ENCODE peak calls at places on chromosome 3, in seven cellular contexts. K is AG08396; J is stimulated activated CD8-positive, alpha-beta memory T cell treated with anti-CD3 and anti-CD28 coated beads, Interleukin-4, amount 100 ng/mL, for 1 hour; X is globus pallidus; Z is stimulated activated CD4-positive, alpha-beta T cell treated with anti-CD3 and anti-CD28 coated beads, Interleukin-1b, Interleukin-23, amount 100 ng/mL, for 24 hours; O is kidney tubule cell; F is anterior cingulate cortex. E is an unnamed sample.
A peak's percentile ranks its signal among the peaks of the same experiment; 100 is the strongest.

GRCh38 chr3:152222327-152222726 is 46.4 kb upstream of the MBNL1 start:
- DNase-seq in X (no peak), J (no peak), Z (no peak), O (no peak), F (no peak), K (peak; percentile 44), E (no peak)

GRCh38 chr3:69266585-69266984 is 119.3 kb downstream of the FRMD4B start:
- DNase-seq in Z (no peak), X (no peak), K (no peak), J (no peak), F (no peak), O (no peak), E (no peak)

GRCh38 chr3:186930639-186931486 is 537 bp downstream of the ST6GAL1 start:
- DNase-seq in O (peak; percentile 82), K (peak; percentile 36), Z (peak; percentile 43), X (no peak), J (peak; percentile 47), F (no peak), E (peak; percentile 52)

GRCh38 chr3:85298032-85298431 is 339.2 kb downstream of the CADM2 start:
- DNase-seq in K (no peak), F (no peak), X (no peak), Z (no peak), O (no peak), J (no peak), E (no peak)

GRCh38 chr3:192778508-192778907 is 51.2 kb upstream of the FGF12 start:
- DNase-seq in X (no peak), F (no peak), J (no peak), K (no peak), O (no peak), Z (no peak), E (no peak)

GRCh38 chr3:186895406-186895805 is 34.9 kb upstream of the ST6GAL1 start:
- DNase-seq in J (no peak), K (no peak), F (no peak), O (no peak), X (no peak), Z (no peak), E (no peak)

GRCh38 chr3:3636815-3637214 is 162.4 kb upstream of the LRRN1 start:
- DNase-seq in O (no peak), J (no peak), K (no peak), F (no peak), Z (no peak), X (no peak), E (no peak)

GRCh38 chr3:169147246-169148008 is 516.1 kb downstream of the MECOM start:
- DNase-seq in K (peak; percentile 67), F (no peak), J (no peak), O (peak; percentile 85), Z (no peak), X (no peak), E (peak; percentile 65)

GRCh38 chr3:194976813-194977322 is 291.2 kb downstream of the FAM43A start:
- DNase-seq in Z (no peak), O (no peak), J (no peak), X (no peak), K (no peak), F (no peak), E (peak; percentile 32)

GRCh38 chr3:42229942-42230688 is 35.9 kb downstream of the CCK start:
- DNase-seq in J (no peak), F (no peak), K (peak; percentile 69), O (peak; percentile 57), X (peak; percentile 38), Z (no peak), E (peak; percentile 57)

GRCh38 chr3:112631257-112631656 is 9.7 kb downstream of the CCDC80 start:
- DNase-seq in F (no peak), Z (no peak), K (no peak), O (no peak), J (no peak), X (no peak), E (no peak)

GRCh38 chr3:111904376-111905241 is 45.5 kb downstream of the PHLDB2 start:
- DNase-seq in O (peak; percentile 99), Z (no peak), X (no peak), K (peak; percentile 43), F (no peak), J (no peak), E (peak; percentile 96)

E was measured in mesenchymal stem cell.